ENCODE peak calls at places on chromosomes 7 and 10, in eight cellular contexts. Z, R, Y, J, F, S, G and U are unnamed samples.
A peak's percentile ranks its signal among the peaks of the same experiment; 100 is the strongest.

GRCh38 chr10:113782367-113782766 is 30.9 kb downstream of the PLEKHS1 start:
- DNase-seq in Z (no peak), R (no peak), Y (no peak), J (no peak), F (no peak), S (no peak), G (no peak), U (no peak)

GRCh38 chr10:30775779-30776591 is 146.4 kb upstream of the LYZL2 start:
- DNase-seq in Z (no peak), R (no peak), Y (no peak), J (no peak), F (no peak), S (no peak), G (no peak), U (no peak)

GRCh38 chr7:98728555-98728954 is 111.5 kb downstream of the NPTX2 start:
- DNase-seq in Z (no peak), R (no peak), Y (no peak), J (no peak), F (no peak), S (no peak), G (no peak), U (no peak)

GRCh38 chr10:93438796-93439253 is 43.3 kb downstream of the MYOF start:
- DNase-seq in Z (peak; percentile 65), R (no peak), Y (peak; percentile 63), J (no peak), F (peak; percentile 47), S (no peak), G (no peak), U (no peak)

GRCh38 chr10:123573236-123574147 is 92.7 kb upstream of the GPR26 start:
- DNase-seq in Z (no peak), R (no peak), Y (peak; percentile 72), J (no peak), F (no peak), S (no peak), G (peak; percentile 76), U (peak; percentile 11)

GRCh38 chr7:13017325-13017853 is 330.0 kb downstream of the ARL4A start:
- DNase-seq in Z (peak; percentile 68), R (no peak), Y (no peak), J (no peak), F (no peak), S (no peak), G (no peak), U (no peak)

GRCh38 chr10:46310851-46311250 is 24.1 kb downstream of the ANTXRL start:
- DNase-seq in Z (no peak), R (no peak), Y (no peak), J (no peak), F (no peak), S (no peak), G (no peak), U (no peak)

GRCh38 chr10:80382989-80383388 is 25.4 kb upstream of the PRXL2A start:
- DNase-seq in Z (peak; percentile 58), R (no peak), Y (peak; percentile 49), J (no peak), F (peak; percentile 18), S (peak; percentile 69), G (no peak), U (peak; percentile 75)

GRCh38 chr10:8726087-8726486 is 671.6 kb downstream of the GATA3 start:
- DNase-seq in Z (peak; percentile 92), R (no peak), Y (no peak), J (no peak), F (no peak), S (no peak), G (no peak), U (no peak)

GRCh38 chr7:124462249-124462648 is 303.3 kb downstream of the GPR37 start:
- DNase-seq in Z (no peak), R (no peak), Y (no peak), J (no peak), F (no peak), S (no peak), G (no peak), U (no peak)

GRCh38 chr7:64880322-64881297 is 22.5 kb upstream of the ZNF273 start:
- DNase-seq in Z (no peak), R (no peak), Y (no peak), J (peak; percentile 43), F (no peak), S (no peak), G (peak; percentile 32), U (no peak)

GRCh38 chr10:76950354-76950753 is 687.3 kb downstream of the KCNMA1 start:
- DNase-seq in Z (no peak), R (no peak), Y (no peak), J (no peak), F (no peak), S (no peak), G (no peak), U (no peak)

GRCh38 chr10:72729528-72729927 is 37.6 kb downstream of the MCU start:
- DNase-seq in Z (no peak), R (no peak), Y (no peak), J (no peak), F (no peak), S (no peak), G (no peak), U (no peak)

GRCh38 chr10:123301077-123301875 is 147.1 kb downstream of the BUB3 start:
- DNase-seq in Z (no peak), R (peak; percentile 41), Y (peak; percentile 15), J (no peak), F (no peak), S (no peak), G (no peak), U (no peak)

GRCh38 chr10:84715911-84716310 is 387.5 kb downstream of the CCSER2 start:
- DNase-seq in Z (no peak), R (no peak), Y (peak; percentile 35), J (no peak), F (no peak), S (no peak), G (no peak), U (no peak)

GRCh38 chr7:138834583-138834982 is 36.6 kb upstream of the ATP6V0A4 start:
- DNase-seq in Z (no peak), R (no peak), Y (no peak), J (no peak), F (no peak), S (no peak), G (no peak), U (no peak)

GRCh38 chr7:105782391-105783063 is 93.9 kb downstream of the ATXN7L1 start:
- DNase-seq in Z (no peak), R (no peak), Y (no peak), J (no peak), F (no peak), S (no peak), G (peak; percentile 28), U (no peak)

GRCh38 chr10:92242910-92243671 is 47.8 kb downstream of the CPEB3 start:
- DNase-seq in Z (peak; percentile 85), R (peak; percentile 51), Y (peak; percentile 79), J (peak; percentile 69), F (peak; percentile 30), S (peak; percentile 30), G (peak; percentile 83), U (peak; percentile 15)

GRCh38 chr7:143126146-143126545 is 5.7 kb upstream of the PIP start:
- DNase-seq in Z (peak; percentile 67), R (no peak), Y (no peak), J (no peak), F (no peak), S (no peak), G (no peak), U (no peak)

GRCh38 chr7:25891591-25891990 is 260.4 kb upstream of the NFE2L3 start:
- DNase-seq in Z (no peak), R (no peak), Y (no peak), J (no peak), F (no peak), S (no peak), G (no peak), U (no peak)

GRCh38 chr7:25887795-25888559 is 264.0 kb upstream of the NFE2L3 start:
- DNase-seq in Z (no peak), R (no peak), Y (no peak), J (no peak), F (no peak), S (no peak), G (no peak), U (no peak)

GRCh38 chr7:25887266-25887665 is 264.7 kb upstream of the NFE2L3 start:
- DNase-seq in Z (no peak), R (no peak), Y (no peak), J (no peak), F (no peak), S (no peak), G (no peak), U (no peak)

GRCh38 chr7:25886387-25887240 is 265.4 kb upstream of the NFE2L3 start:
- DNase-seq in Z (no peak), R (no peak), Y (no peak), J (no peak), F (no peak), S (no peak), G (no peak), U (no peak)

GRCh38 chr7:25889765-25890164 is 262.2 kb upstream of the NFE2L3 start:
- DNase-seq in Z (no peak), R (no peak), Y (no peak), J (no peak), F (no peak), S (no peak), G (no peak), U (no peak)
- H3K4me1 ChIP-seq in Z (no peaks in the 10 kb centered on the region), R (no peaks in the 10 kb centered on the region), Y (peaks cover 3% of the 10 kb centered on the region), J (peaks cover 2% of the 10 kb centered on the region), F (no peaks in the 10 kb centered on the region), S (peaks cover 16% of the 10 kb centered on the region), G (no peaks in the 10 kb centered on the region), U (peaks cover 8% of the 10 kb centered on the region)

GRCh38 chr7:50660040-50660829 is 95.0 kb upstream of the DDC start:
- DNase-seq in Z (no peak), R (no peak), Y (no peak), J (peak; percentile 55), F (no peak), S (peak; percentile 56), G (no peak), U (peak; percentile 33)
- H3K4me1 ChIP-seq in Z (peaks cover 18% of the 10 kb centered on the region), R (peaks cover 48% of the 10 kb centered on the region), Y (no peaks in the 10 kb centered on the region), J (peaks cover 90% of the 10 kb centered on the region), F (peaks cover 20% of the 10 kb centered on the region), S (peaks cover 59% of the 10 kb centered on the region), G (no peaks in the 10 kb centered on the region), U (peaks cover 53% of the 10 kb centered on the region)

GRCh38 chr7:112449353-112449752 is 907 bp upstream of the IFRD1 start:
- DNase-seq in Z (peak; percentile 88), R (no peak), Y (peak; percentile 67), J (no peak), F (no peak), S (peak; percentile 26), G (no peak), U (peak; percentile 67)
- H3K4me1 ChIP-seq in Z (peaks cover 31% of the 10 kb centered on the region), R (peaks cover 2% of the 10 kb centered on the region), Y (peaks cover 24% of the 10 kb centered on the region), J (peaks cover 34% of the 10 kb centered on the region), F (peaks cover 4% of the 10 kb centered on the region), S (peaks cover 36% of the 10 kb centered on the region), G (no peaks in the 10 kb centered on the region), U (peaks cover 30% of the 10 kb centered on the region)

DNA sequence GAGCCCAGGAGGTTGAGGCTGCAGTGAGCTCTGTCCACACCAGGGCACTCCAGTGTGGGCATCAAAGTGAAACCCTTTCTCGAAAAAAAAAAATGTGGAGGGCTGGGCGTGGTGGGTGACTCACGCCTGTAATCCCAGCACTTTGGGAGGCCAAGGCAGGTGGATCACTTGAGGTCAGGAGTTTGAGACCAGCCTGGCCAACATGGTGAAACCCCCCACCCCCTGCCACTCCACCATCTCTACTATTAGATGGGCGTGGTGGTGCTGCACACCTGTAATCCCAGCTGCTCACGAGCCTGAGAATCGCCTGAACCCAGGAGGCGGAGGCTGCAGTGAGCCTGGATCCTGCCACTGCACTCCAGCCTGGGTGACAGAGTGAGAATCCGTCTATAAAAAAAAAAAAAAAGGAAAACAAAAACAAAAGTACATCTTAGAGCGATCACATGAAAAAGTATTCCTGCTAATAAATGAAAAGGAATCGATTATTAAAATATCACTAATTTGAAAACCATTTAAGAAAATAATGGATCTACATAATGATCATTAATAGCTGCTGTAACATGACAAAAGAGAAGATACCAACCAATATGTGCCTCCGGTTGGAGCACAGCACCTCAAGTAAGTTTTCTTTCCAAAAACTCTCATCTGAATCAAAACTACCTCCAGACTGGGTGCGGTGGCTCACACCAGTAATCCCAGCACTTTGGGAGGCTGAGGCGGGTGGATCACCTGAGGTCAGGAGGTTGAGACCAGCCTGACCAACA is 4.9 kb downstream of the HNRNPF start:
- DNase-seq in Z (peak; percentile 56), R (no peak), Y (no peak), J (no peak), F (no peak), S (no peak), G (no peak), U (no peak)
- H3K4me1 ChIP-seq in Z (peaks cover 68% of the 10 kb centered on the region), R (peaks cover 6% of the 10 kb centered on the region), Y (peaks cover 57% of the 10 kb centered on the region), J (peaks cover 65% of the 10 kb centered on the region), F (peaks cover 6% of the 10 kb centered on the region), S (peaks cover 67% of the 10 kb centered on the region), G (no peaks in the 10 kb centered on the region), U (peaks cover 77% of the 10 kb centered on the region)